ENCODE peak calls at places on chromosomes 4 and X, in five cellular contexts. One of them, this sample, is unnamed.

GRCh38 chrX:23898412-23898959 is 9.3 kb downstream of the APOO start:
- DNase-seq in HL-60: no peak
- DNase-seq in A549: no peak
- DNase-seq in SK-N-SH: no peak
- DNase-seq in Panc1: no peak
- DNase-seq in this sample: no peak

GRCh38 chr4:38385286-38386010 is 278.6 kb upstream of the KLF3 start:
- DNase-seq in HL-60: no peak
- DNase-seq in A549: peak
- DNase-seq in SK-N-SH: no peak
- DNase-seq in Panc1: no peak
- DNase-seq in this sample: no peak

GRCh38 chr4:145132521-145133098 is 34.5 kb downstream of the ABCE1 start:
- DNase-seq in HL-60: peak
- DNase-seq in A549: no peak
- DNase-seq in SK-N-SH: no peak
- DNase-seq in Panc1: no peak
- DNase-seq in this sample: no peak

GRCh38 chr4:15653430-15653829 is 1.7 kb downstream of the FBXL5 start:
- DNase-seq in HL-60: no peak
- DNase-seq in A549: no peak
- DNase-seq in SK-N-SH: no peak
- DNase-seq in Panc1: no peak
- DNase-seq in this sample: no peak

GRCh38 chr4:110088670-110089069 is 109.7 kb downstream of the ELOVL6 start:
- DNase-seq in HL-60: no peak
- DNase-seq in A549: no peak
- DNase-seq in SK-N-SH: no peak
- DNase-seq in Panc1: no peak
- DNase-seq in this sample: peak

GRCh38 chr4:106530816-106531215 is 162.2 kb upstream of the GIMD1 start:
- DNase-seq in HL-60: no peak
- DNase-seq in A549: no peak
- DNase-seq in SK-N-SH: no peak
- DNase-seq in Panc1: no peak
- DNase-seq in this sample: no peak

GRCh38 chrX:108224727-108225455 is 133.3 kb downstream of the ATG4A start:
- DNase-seq in HL-60: no peak
- DNase-seq in A549: peak
- DNase-seq in SK-N-SH: peak
- DNase-seq in Panc1: no peak
- DNase-seq in this sample: peak

GRCh38 chr4:87105101-87105852 is 115.1 kb downstream of the KLHL8 start:
- DNase-seq in HL-60: no peak
- DNase-seq in A549: no peak
- DNase-seq in SK-N-SH: no peak
- DNase-seq in Panc1: no peak
- DNase-seq in this sample: no peak

GRCh38 chr4:73139245-73139644 is 69.7 kb upstream of the COX18 start:
- DNase-seq in HL-60: no peak
- DNase-seq in A549: no peak
- DNase-seq in SK-N-SH: no peak
- DNase-seq in Panc1: no peak
- DNase-seq in this sample: no peak

GRCh38 chr4:153257966-153258365 is 53.7 kb downstream of the TRIM2 start:
- DNase-seq in HL-60: no peak
- DNase-seq in A549: no peak
- DNase-seq in SK-N-SH: peak
- DNase-seq in Panc1: no peak
- DNase-seq in this sample: no peak

DNA sequence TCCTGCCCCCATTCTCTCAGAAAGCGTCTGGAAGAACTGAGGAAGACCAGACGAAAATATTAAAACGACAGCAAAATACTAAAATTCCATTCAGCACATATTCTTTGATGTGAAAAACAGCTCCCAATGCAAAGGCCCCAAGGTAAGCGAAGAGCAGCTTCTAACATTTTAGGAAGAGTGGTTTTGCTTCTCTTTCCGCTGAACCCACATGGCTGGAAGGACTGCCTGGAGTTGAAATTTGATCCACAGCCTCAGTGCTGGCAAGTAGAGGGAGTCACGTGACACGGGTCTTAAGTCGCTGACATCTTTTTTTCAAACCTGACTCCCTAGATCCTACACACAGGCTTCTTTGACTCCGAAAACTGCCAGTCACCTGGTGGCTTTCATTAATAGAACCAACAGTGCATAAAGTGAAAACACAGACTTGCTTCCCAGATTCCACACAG is at the start of gene FAM13A:
- DNase-seq in HL-60: peak
- DNase-seq in A549: peak
- DNase-seq in SK-N-SH: no peak
- DNase-seq in Panc1: peak
- DNase-seq in this sample: peak
- H3K27ac ChIP-seq in HL-60: no peak
- H3K27ac ChIP-seq in A549: peak
- H3K27ac ChIP-seq in SK-N-SH: no peak
- H3K27ac ChIP-seq in Panc1: peak
- H3K27ac ChIP-seq in this sample: peak

GRCh38 chr4:104549736-104550135 is 55.0 kb upstream of the CXXC4 start:
- DNase-seq in HL-60: no peak
- DNase-seq in A549: no peak
- DNase-seq in SK-N-SH: no peak
- DNase-seq in Panc1: no peak
- DNase-seq in this sample: no peak
- TF ChIP-seq REST in HL-60: no peak
- TF ChIP-seq REST in A549: no peak
- TF ChIP-seq REST in SK-N-SH: no peak
- TF ChIP-seq REST in Panc1: no peak
- TF ChIP-seq REST in this sample: no peak

GRCh38 chr4:8144359-8144758 is 14.3 kb downstream of the ABLIM2 start:
- DNase-seq in HL-60: no peak
- DNase-seq in A549: no peak
- DNase-seq in SK-N-SH: peak
- DNase-seq in Panc1: no peak
- DNase-seq in this sample: no peak
- H3K27ac ChIP-seq in HL-60: no peak
- H3K27ac ChIP-seq in A549: no peak
- H3K27ac ChIP-seq in SK-N-SH: no peak
- H3K27ac ChIP-seq in Panc1: no peak
- H3K27ac ChIP-seq in this sample: no peak

GRCh38 chr4:39530682-39531081 is 3.4 kb upstream of the UGDH start:
- DNase-seq in HL-60: no peak
- DNase-seq in A549: no peak
- DNase-seq in SK-N-SH: no peak
- DNase-seq in Panc1: no peak
- DNase-seq in this sample: no peak

GRCh38 chr4:39526810-39527295 is 386 bp downstream of the UGDH start:
- DNase-seq in HL-60: no peak
- DNase-seq in A549: no peak
- DNase-seq in SK-N-SH: no peak
- DNase-seq in Panc1: no peak
- DNase-seq in this sample: no peak

GRCh38 chr4:39527296-39528055 is at the start of gene UGDH:
- DNase-seq in HL-60: peak
- DNase-seq in A549: peak
- DNase-seq in SK-N-SH: peak
- DNase-seq in Panc1: peak
- DNase-seq in this sample: peak

GRCh38 chr4:39528056-39528465 is 822 bp upstream of the UGDH start:
- DNase-seq in HL-60: no peak
- DNase-seq in A549: peak
- DNase-seq in SK-N-SH: no peak
- DNase-seq in Panc1: no peak
- DNase-seq in this sample: no peak

DNA sequence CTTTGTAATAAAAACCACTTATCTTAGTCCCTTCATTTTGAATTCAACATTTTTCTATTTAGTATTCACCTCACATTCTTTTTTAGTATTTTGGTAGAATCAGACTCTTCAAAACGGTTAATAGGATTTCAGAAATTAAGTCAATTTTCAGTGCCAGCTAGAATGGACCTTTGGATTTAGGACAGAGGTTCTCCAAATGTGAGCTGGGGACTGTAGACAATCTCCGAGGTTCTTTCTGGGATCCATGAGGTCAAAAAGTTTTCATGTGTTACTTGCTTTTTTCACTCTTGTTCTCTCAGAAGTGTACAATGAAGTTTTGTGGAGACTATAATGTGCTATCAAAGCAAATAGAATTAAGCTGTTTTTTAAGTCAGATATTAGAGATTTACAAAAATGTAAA is 2.3 kb upstream of the UGDH start:
- DNase-seq in HL-60: no peak
- DNase-seq in A549: no peak
- DNase-seq in SK-N-SH: no peak
- DNase-seq in Panc1: no peak
- DNase-seq in this sample: no peak
- TF ChIP-seq REST in HL-60: no peak
- TF ChIP-seq REST in A549: no peak
- TF ChIP-seq REST in SK-N-SH: no peak
- TF ChIP-seq REST in Panc1: no peak
- TF ChIP-seq REST in this sample: no peak

DNA sequence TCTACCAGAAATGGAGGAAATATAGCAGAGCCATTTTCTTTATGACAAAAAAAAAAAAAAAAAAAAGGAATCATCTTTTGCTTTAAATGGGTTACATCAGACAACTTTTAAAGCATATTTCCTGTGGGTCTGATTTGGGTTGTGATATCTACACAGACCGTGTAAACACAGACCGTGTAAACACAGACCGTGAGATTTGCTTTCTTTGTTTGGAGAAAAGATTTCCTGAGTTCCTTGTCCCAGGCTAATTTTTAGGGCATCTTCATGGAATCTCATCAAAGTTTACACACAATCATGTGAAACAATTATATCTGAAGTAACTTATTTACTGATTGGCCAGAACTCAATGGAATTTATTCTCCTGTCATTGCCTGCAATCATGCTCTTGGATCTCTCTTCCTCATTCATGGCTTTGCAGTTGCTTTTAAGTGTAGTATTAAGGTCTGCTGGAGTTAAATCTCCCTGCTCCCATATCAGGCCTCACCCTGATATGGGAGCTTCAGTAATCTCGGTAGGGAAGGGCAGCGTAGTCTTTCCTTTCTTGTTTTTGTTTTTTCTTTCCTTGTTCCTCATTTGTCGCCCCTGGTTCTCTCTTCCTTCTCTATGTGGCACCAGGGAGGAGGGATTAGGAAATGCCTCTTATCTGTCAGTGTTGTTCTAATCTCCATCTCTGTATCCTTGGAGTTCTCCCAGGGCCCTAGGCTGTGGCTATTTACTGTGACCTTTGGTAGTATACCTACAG is 248.6 kb upstream of the JADE1 start:
- DNase-seq in HL-60: no peak
- DNase-seq in A549: no peak
- DNase-seq in SK-N-SH: no peak
- DNase-seq in Panc1: no peak
- DNase-seq in this sample: no peak
- H3K27ac ChIP-seq in HL-60: no peak
- H3K27ac ChIP-seq in A549: peak
- H3K27ac ChIP-seq in SK-N-SH: no peak
- H3K27ac ChIP-seq in Panc1: no peak
- H3K27ac ChIP-seq in this sample: no peak

GRCh38 chr4:70538869-70539268 is 20.5 kb downstream of the AMTN start:
- DNase-seq in HL-60: no peak
- DNase-seq in A549: no peak
- DNase-seq in SK-N-SH: no peak
- DNase-seq in Panc1: no peak
- DNase-seq in this sample: no peak

GRCh38 chr4:70544279-70544870 is 26.0 kb downstream of the AMTN start:
- DNase-seq in HL-60: peak
- DNase-seq in A549: no peak
- DNase-seq in SK-N-SH: no peak
- DNase-seq in Panc1: no peak
- DNase-seq in this sample: peak
- TF ChIP-seq REST in HL-60: no peak
- TF ChIP-seq REST in A549: no peak
- TF ChIP-seq REST in SK-N-SH: no peak
- TF ChIP-seq REST in Panc1: no peak
- TF ChIP-seq REST in this sample: no peak

GRCh38 chrX:17826609-17827496 is 34.2 kb downstream of the RAI2 start:
- DNase-seq in HL-60: no peak
- DNase-seq in A549: no peak
- DNase-seq in SK-N-SH: no peak
- DNase-seq in Panc1: no peak
- DNase-seq in this sample: no peak

GRCh38 chrX:17830211-17830610 is 30.9 kb downstream of the RAI2 start:
- DNase-seq in HL-60: no peak
- DNase-seq in A549: no peak
- DNase-seq in SK-N-SH: no peak
- DNase-seq in Panc1: no peak
- DNase-seq in this sample: no peak

GRCh38 chrX:17828156-17828555 is 32.9 kb downstream of the RAI2 start:
- DNase-seq in HL-60: no peak
- DNase-seq in A549: no peak
- DNase-seq in SK-N-SH: no peak
- DNase-seq in Panc1: no peak
- DNase-seq in this sample: no peak

GRCh38 chrX:17831255-17831654 is 29.8 kb downstream of the RAI2 start:
- DNase-seq in HL-60: no peak
- DNase-seq in A549: no peak
- DNase-seq in SK-N-SH: no peak
- DNase-seq in Panc1: no peak
- DNase-seq in this sample: no peak

DNA sequence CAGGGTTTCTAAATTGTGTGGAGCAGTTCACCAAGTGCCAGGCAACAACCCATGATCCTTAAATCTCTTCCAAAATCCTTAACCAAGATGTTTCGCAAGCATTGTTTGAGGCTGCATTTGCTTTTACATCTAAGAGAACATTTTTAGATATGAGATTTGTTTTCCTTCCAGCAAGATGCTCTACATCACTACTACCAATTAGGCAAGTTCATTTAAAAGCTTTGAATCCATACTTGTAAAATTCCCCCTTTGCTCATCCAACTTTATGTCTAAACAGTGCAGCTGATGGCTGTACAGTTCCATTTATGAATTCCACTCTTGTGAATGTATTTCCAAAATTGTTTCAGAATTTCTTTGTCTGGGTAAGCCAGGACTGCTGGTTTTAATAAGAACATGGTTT is 31.6 kb downstream of the RAI2 start:
- DNase-seq in HL-60: no peak
- DNase-seq in A549: no peak
- DNase-seq in SK-N-SH: no peak
- DNase-seq in Panc1: no peak
- DNase-seq in this sample: no peak
- H3K27ac ChIP-seq in HL-60: no peak
- H3K27ac ChIP-seq in A549: no peak
- H3K27ac ChIP-seq in SK-N-SH: no peak
- H3K27ac ChIP-seq in Panc1: no peak
- H3K27ac ChIP-seq in this sample: no peak

This sample was measured in HCT116.